ENCODE peak calls at places on chromosome 10, in ten cellular contexts. One of them, this sample, is unnamed.

GRCh38 chr10:111076682-111077661 is at the start of gene ADRA2A:
- DNase-seq in GM12865: no peak
- DNase-seq in A673: peak; percentile 60
- DNase-seq in stimulated activated CD4-positive, alpha-beta T cell treated with anti-CD3 and anti-CD28 coated beads, Interleukin-4, amount 100 ng/mL, for 4 hours: no peak
- DNase-seq in hippocampal formation: no peak
- DNase-seq in right atrium auricular region: no peak
- DNase-seq in H4: no peak
- DNase-seq in T-helper 17 cell: no peak
- DNase-seq in cardiac muscle cell: peak; percentile 75
- DNase-seq in RPMI8226: peak; percentile 3
- DNase-seq in this sample: peak; percentile 58

GRCh38 chr10:77899080-77899477 is 27.5 kb downstream of the DLG5 start:
- DNase-seq in GM12865: no peak
- DNase-seq in A673: no peak
- DNase-seq in stimulated activated CD4-positive, alpha-beta T cell treated with anti-CD3 and anti-CD28 coated beads, Interleukin-4, amount 100 ng/mL, for 4 hours: no peak
- DNase-seq in hippocampal formation: no peak
- DNase-seq in right atrium auricular region: no peak
- DNase-seq in H4: peak; percentile 89
- DNase-seq in T-helper 17 cell: no peak
- DNase-seq in cardiac muscle cell: no peak
- DNase-seq in RPMI8226: no peak
- DNase-seq in this sample: no peak

GRCh38 chr10:100482181-100482833 is 19.5 kb downstream of the WNT8B start:
- DNase-seq in GM12865: peak; percentile 76
- DNase-seq in A673: peak; percentile 82
- DNase-seq in stimulated activated CD4-positive, alpha-beta T cell treated with anti-CD3 and anti-CD28 coated beads, Interleukin-4, amount 100 ng/mL, for 4 hours: peak; percentile 40
- DNase-seq in hippocampal formation: peak; percentile 51
- DNase-seq in right atrium auricular region: peak; percentile 62
- DNase-seq in H4: peak; percentile 47
- DNase-seq in T-helper 17 cell: peak; percentile 51
- DNase-seq in cardiac muscle cell: peak; percentile 89
- DNase-seq in RPMI8226: peak; percentile 75
- DNase-seq in this sample: peak; percentile 61

GRCh38 chr10:34655286-34656170 is 159.6 kb downstream of the PARD3 start:
- DNase-seq in GM12865: peak; percentile 66
- DNase-seq in A673: peak; percentile 80
- DNase-seq in stimulated activated CD4-positive, alpha-beta T cell treated with anti-CD3 and anti-CD28 coated beads, Interleukin-4, amount 100 ng/mL, for 4 hours: no peak
- DNase-seq in hippocampal formation: no peak
- DNase-seq in right atrium auricular region: no peak
- DNase-seq in H4: peak; percentile 39
- DNase-seq in T-helper 17 cell: no peak
- DNase-seq in cardiac muscle cell: peak; percentile 68
- DNase-seq in RPMI8226: peak; percentile 57
- DNase-seq in this sample: peak; percentile 54

GRCh38 chr10:73218466-73219191 is 28.4 kb downstream of the DNAJC9 start:
- DNase-seq in GM12865: peak; percentile 39
- DNase-seq in A673: peak; percentile 51
- DNase-seq in stimulated activated CD4-positive, alpha-beta T cell treated with anti-CD3 and anti-CD28 coated beads, Interleukin-4, amount 100 ng/mL, for 4 hours: no peak
- DNase-seq in hippocampal formation: no peak
- DNase-seq in right atrium auricular region: no peak
- DNase-seq in H4: peak; percentile 15
- DNase-seq in T-helper 17 cell: no peak
- DNase-seq in cardiac muscle cell: peak; percentile 14
- DNase-seq in RPMI8226: no peak
- DNase-seq in this sample: peak; percentile 22

GRCh38 chr10:79144341-79145173 is 75.8 kb downstream of the ZMIZ1 start:
- DNase-seq in GM12865: no peak
- DNase-seq in A673: no peak
- DNase-seq in stimulated activated CD4-positive, alpha-beta T cell treated with anti-CD3 and anti-CD28 coated beads, Interleukin-4, amount 100 ng/mL, for 4 hours: no peak
- DNase-seq in hippocampal formation: peak; percentile 17
- DNase-seq in right atrium auricular region: no peak
- DNase-seq in H4: no peak
- DNase-seq in T-helper 17 cell: no peak
- DNase-seq in cardiac muscle cell: no peak
- DNase-seq in RPMI8226: no peak
- DNase-seq in this sample: no peak

GRCh38 chr10:132407846-132408278 is 10.9 kb downstream of the PWWP2B start:
- DNase-seq in GM12865: no peak
- DNase-seq in A673: peak; percentile 58
- DNase-seq in stimulated activated CD4-positive, alpha-beta T cell treated with anti-CD3 and anti-CD28 coated beads, Interleukin-4, amount 100 ng/mL, for 4 hours: no peak
- DNase-seq in hippocampal formation: no peak
- DNase-seq in right atrium auricular region: no peak
- DNase-seq in H4: no peak
- DNase-seq in T-helper 17 cell: no peak
- DNase-seq in cardiac muscle cell: no peak
- DNase-seq in RPMI8226: no peak
- DNase-seq in this sample: no peak

GRCh38 chr10:50554995-50555568 is 68.7 kb downstream of the SGMS1 start:
- DNase-seq in GM12865: peak; percentile 33
- DNase-seq in A673: no peak
- DNase-seq in stimulated activated CD4-positive, alpha-beta T cell treated with anti-CD3 and anti-CD28 coated beads, Interleukin-4, amount 100 ng/mL, for 4 hours: no peak
- DNase-seq in hippocampal formation: no peak
- DNase-seq in right atrium auricular region: no peak
- DNase-seq in H4: no peak
- DNase-seq in T-helper 17 cell: no peak
- DNase-seq in cardiac muscle cell: no peak
- DNase-seq in RPMI8226: peak; percentile 5
- DNase-seq in this sample: peak; percentile 72

GRCh38 chr10:99276848-99277486 is 41.3 kb upstream of the HPSE2 start:
- DNase-seq in GM12865: peak; percentile 28
- DNase-seq in A673: peak; percentile 37
- DNase-seq in stimulated activated CD4-positive, alpha-beta T cell treated with anti-CD3 and anti-CD28 coated beads, Interleukin-4, amount 100 ng/mL, for 4 hours: no peak
- DNase-seq in hippocampal formation: no peak
- DNase-seq in right atrium auricular region: no peak
- DNase-seq in H4: peak; percentile 10
- DNase-seq in T-helper 17 cell: no peak
- DNase-seq in cardiac muscle cell: peak; percentile 35
- DNase-seq in RPMI8226: no peak
- DNase-seq in this sample: no peak

GRCh38 chr10:58152698-58153263 is 114.9 kb downstream of the IPMK start:
- DNase-seq in GM12865: peak; percentile 57
- DNase-seq in A673: peak; percentile 70
- DNase-seq in stimulated activated CD4-positive, alpha-beta T cell treated with anti-CD3 and anti-CD28 coated beads, Interleukin-4, amount 100 ng/mL, for 4 hours: no peak
- DNase-seq in hippocampal formation: peak; percentile 30
- DNase-seq in right atrium auricular region: no peak
- DNase-seq in H4: peak; percentile 61
- DNase-seq in T-helper 17 cell: no peak
- DNase-seq in cardiac muscle cell: peak; percentile 55
- DNase-seq in RPMI8226: peak; percentile 38
- DNase-seq in this sample: peak; percentile 65

GRCh38 chr10:13823046-13823711 is 236.4 kb downstream of the PRPF18 start:
- DNase-seq in GM12865: no peak
- DNase-seq in A673: no peak
- DNase-seq in stimulated activated CD4-positive, alpha-beta T cell treated with anti-CD3 and anti-CD28 coated beads, Interleukin-4, amount 100 ng/mL, for 4 hours: no peak
- DNase-seq in hippocampal formation: no peak
- DNase-seq in right atrium auricular region: no peak
- DNase-seq in H4: no peak
- DNase-seq in T-helper 17 cell: no peak
- DNase-seq in cardiac muscle cell: no peak
- DNase-seq in RPMI8226: no peak
- DNase-seq in this sample: peak; percentile 75

GRCh38 chr10:86340176-86340990 is 26.2 kb downstream of the GRID1 start:
- DNase-seq in GM12865: no peak
- DNase-seq in A673: no peak
- DNase-seq in stimulated activated CD4-positive, alpha-beta T cell treated with anti-CD3 and anti-CD28 coated beads, Interleukin-4, amount 100 ng/mL, for 4 hours: no peak
- DNase-seq in hippocampal formation: no peak
- DNase-seq in right atrium auricular region: no peak
- DNase-seq in H4: no peak
- DNase-seq in T-helper 17 cell: no peak
- DNase-seq in cardiac muscle cell: no peak
- DNase-seq in RPMI8226: no peak
- DNase-seq in this sample: no peak

GRCh38 chr10:971613-972012 is 16.6 kb upstream of the GTPBP4 start:
- DNase-seq in GM12865: no peak
- DNase-seq in A673: no peak
- DNase-seq in stimulated activated CD4-positive, alpha-beta T cell treated with anti-CD3 and anti-CD28 coated beads, Interleukin-4, amount 100 ng/mL, for 4 hours: no peak
- DNase-seq in hippocampal formation: no peak
- DNase-seq in right atrium auricular region: no peak
- DNase-seq in H4: no peak
- DNase-seq in T-helper 17 cell: no peak
- DNase-seq in cardiac muscle cell: no peak
- DNase-seq in RPMI8226: no peak
- DNase-seq in this sample: no peak

GRCh38 chr10:98047009-98047741 is 16.8 kb upstream of the CRTAC1 start:
- DNase-seq in GM12865: no peak
- DNase-seq in A673: no peak
- DNase-seq in stimulated activated CD4-positive, alpha-beta T cell treated with anti-CD3 and anti-CD28 coated beads, Interleukin-4, amount 100 ng/mL, for 4 hours: no peak
- DNase-seq in hippocampal formation: peak; percentile 66
- DNase-seq in right atrium auricular region: peak; percentile 65
- DNase-seq in H4: peak; percentile 22
- DNase-seq in T-helper 17 cell: no peak
- DNase-seq in cardiac muscle cell: no peak
- DNase-seq in RPMI8226: no peak
- DNase-seq in this sample: peak; percentile 33

GRCh38 chr10:93560541-93560940 is 5.9 kb upstream of the FFAR4 start:
- DNase-seq in GM12865: no peak
- DNase-seq in A673: no peak
- DNase-seq in stimulated activated CD4-positive, alpha-beta T cell treated with anti-CD3 and anti-CD28 coated beads, Interleukin-4, amount 100 ng/mL, for 4 hours: no peak
- DNase-seq in hippocampal formation: no peak
- DNase-seq in right atrium auricular region: no peak
- DNase-seq in H4: no peak
- DNase-seq in T-helper 17 cell: no peak
- DNase-seq in cardiac muscle cell: no peak
- DNase-seq in RPMI8226: no peak
- DNase-seq in this sample: no peak

GRCh38 chr10:72564596-72564995 is 61.3 kb downstream of the MICU1 start:
- DNase-seq in GM12865: peak; percentile 44
- DNase-seq in A673: no peak
- DNase-seq in stimulated activated CD4-positive, alpha-beta T cell treated with anti-CD3 and anti-CD28 coated beads, Interleukin-4, amount 100 ng/mL, for 4 hours: no peak
- DNase-seq in hippocampal formation: no peak
- DNase-seq in right atrium auricular region: no peak
- DNase-seq in H4: no peak
- DNase-seq in T-helper 17 cell: no peak
- DNase-seq in cardiac muscle cell: no peak
- DNase-seq in RPMI8226: no peak
- DNase-seq in this sample: no peak

GRCh38 chr10:132899054-132899750 is 43.2 kb downstream of the CFAP46 start:
- DNase-seq in GM12865: no peak
- DNase-seq in A673: no peak
- DNase-seq in stimulated activated CD4-positive, alpha-beta T cell treated with anti-CD3 and anti-CD28 coated beads, Interleukin-4, amount 100 ng/mL, for 4 hours: no peak
- DNase-seq in hippocampal formation: no peak
- DNase-seq in right atrium auricular region: no peak
- DNase-seq in H4: no peak
- DNase-seq in T-helper 17 cell: no peak
- DNase-seq in cardiac muscle cell: no peak
- DNase-seq in RPMI8226: no peak
- DNase-seq in this sample: no peak

GRCh38 chr10:31319602-31320178 is 674 bp downstream of the ZEB1 start:
- DNase-seq in GM12865: peak; percentile 36
- DNase-seq in A673: no peak
- DNase-seq in stimulated activated CD4-positive, alpha-beta T cell treated with anti-CD3 and anti-CD28 coated beads, Interleukin-4, amount 100 ng/mL, for 4 hours: peak; percentile 2
- DNase-seq in hippocampal formation: no peak
- DNase-seq in right atrium auricular region: no peak
- DNase-seq in H4: no peak
- DNase-seq in T-helper 17 cell: no peak
- DNase-seq in cardiac muscle cell: peak; percentile 47
- DNase-seq in RPMI8226: peak; percentile 32
- DNase-seq in this sample: no peak

This sample was measured in cerebellar cortex.